ENCODE peak calls at places on chromosomes 2 and 18, in nine cellular contexts. D is uterus, F is adrenal gland, X is HepG2, I is NB4, H is body of pancreas, V is transverse colon, P is HCT116, J is prostate gland. A is an unnamed sample.

GRCh38 chr2:120943403-120944034 is 207.9 kb downstream of the GLI2 start:
- DNase-seq in V (no peak), F (no peak), D (no peak), I (no peak), P (no peak), X (no peak), J (no peak), H (no peak), A (no peak)

GRCh38 chr2:182715121-182715895 is 749 bp upstream of the DNAJC10 start:
- DNase-seq in V (no peak), I (peak; percentile 44), X (peak; percentile 42), P (no peak), D (no peak), F (no peak), J (no peak), H (no peak), A (no peak)

GRCh38 chr2:45820048-45820447 is 168.6 kb downstream of the PRKCE start:
- DNase-seq in H (no peak), I (no peak), P (no peak), F (no peak), D (no peak), X (no peak), J (no peak), V (no peak), A (no peak)

GRCh38 chr2:105391763-105392662 is 6.8 kb downstream of the FHL2 start:
- DNase-seq in H (no peak), F (no peak), J (no peak), D (no peak), V (peak; percentile 7), P (no peak), X (no peak), I (no peak), A (no peak)

GRCh38 chr2:159086874-159087273 is 118.4 kb downstream of the TANC1 start:
- DNase-seq in F (no peak), J (no peak), D (no peak), H (no peak), I (no peak), P (no peak), V (no peak), X (no peak), A (no peak)

GRCh38 chr2:181472990-181473389 is 15.8 kb downstream of the ITGA4 start:
- DNase-seq in D (no peak), V (no peak), I (no peak), H (no peak), F (no peak), X (no peak), J (no peak), P (no peak), A (no peak)

GRCh38 chr2:195027947-195028346 is 629.1 kb upstream of the SLC39A10 start:
- DNase-seq in J (no peak), D (no peak), V (no peak), X (no peak), P (no peak), I (no peak), F (no peak), H (no peak), A (no peak)

GRCh38 chr2:230441188-230441897 is 25.3 kb downstream of the SP100 start:
- DNase-seq in H (no peak), V (peak; percentile 55), F (no peak), I (no peak), J (no peak), P (no peak), X (no peak), D (no peak), A (peak; percentile 11)

GRCh38 chr2:31414601-31415241 is at the start of gene XDH:
- DNase-seq in P (no peak), F (no peak), J (no peak), V (peak; percentile 58), I (peak; percentile 11), H (peak; percentile 27), X (no peak), D (no peak), A (no peak)

GRCh38 chr18:26386002-26386401 is 159.8 kb downstream of the TAF4B start:
- DNase-seq in V (no peak), X (peak; percentile 65), D (no peak), J (no peak), P (no peak), I (peak; percentile 20), H (no peak), F (peak; percentile 46), A (no peak)

GRCh38 chr2:15172825-15173224 is 388.3 kb downstream of the NBAS start:
- DNase-seq in X (peak; percentile 97), J (no peak), H (no peak), V (no peak), D (no peak), F (no peak), I (no peak), P (no peak), A (no peak)

GRCh38 chr2:199485732-199486335 is 28.1 kb upstream of the SATB2 start:
- DNase-seq in H (peak; percentile 62), J (peak; percentile 42), X (peak; percentile 64), D (no peak), I (peak; percentile 82), V (peak; percentile 82), P (peak; percentile 57), F (peak; percentile 78), A (no peak)

GRCh38 chr2:105252271-105252670 is 10.7 kb downstream of the GPR45 start:
- DNase-seq in J (no peak), I (no peak), F (no peak), P (no peak), D (no peak), X (no peak), V (no peak), H (no peak), A (no peak)

DNA sequence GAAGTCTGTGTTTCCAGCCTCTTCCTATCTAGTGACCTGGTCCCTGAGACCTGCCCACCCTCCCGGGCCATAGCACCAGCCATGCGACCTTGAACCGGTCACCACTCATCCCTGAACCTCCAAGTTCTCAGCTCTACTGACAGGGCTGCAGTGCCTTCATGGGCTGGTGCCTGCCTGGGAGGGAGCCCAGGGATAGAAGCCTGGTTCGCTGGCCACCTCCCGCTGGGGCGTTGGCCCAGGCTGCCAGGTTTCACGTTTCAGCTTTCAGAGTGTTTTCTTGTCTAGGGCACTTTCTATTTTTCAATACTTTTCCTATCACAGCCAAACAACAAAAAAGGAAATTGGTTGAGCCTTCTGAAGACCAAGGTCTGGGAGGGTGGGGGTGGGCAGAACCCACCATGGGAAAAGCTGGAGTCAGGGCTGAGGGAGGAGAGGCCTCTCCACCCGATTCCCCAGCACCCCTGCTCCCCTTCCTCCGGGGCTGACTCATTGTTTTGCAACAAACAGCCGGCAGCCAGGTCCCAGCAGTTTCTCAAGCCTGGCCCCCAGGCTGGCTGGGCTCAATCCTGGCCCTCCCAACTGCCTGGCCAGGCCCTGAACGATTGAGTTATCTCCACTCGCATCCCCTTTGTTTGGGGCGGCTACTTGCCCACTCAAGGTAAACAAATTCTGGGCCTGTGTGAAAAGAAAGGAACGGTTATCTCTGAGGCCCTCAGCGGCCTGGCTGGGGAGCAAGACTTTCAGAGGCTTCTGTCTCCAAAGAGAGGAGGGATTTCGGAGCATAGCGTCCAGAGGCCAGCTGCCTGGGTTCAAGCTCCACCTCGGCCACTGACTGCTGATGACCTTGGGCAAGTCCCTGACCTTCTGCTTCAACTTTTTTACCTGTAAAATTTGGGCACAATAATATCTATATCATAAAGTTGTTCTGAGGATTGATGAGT is 47.5 kb downstream of the ZFP36L2 start:
- DNase-seq in P (peak; percentile 64), H (peak; percentile 91), V (peak; percentile 78), F (peak; percentile 92), X (peak; percentile 90), I (peak; percentile 98), D (peak; percentile 88), J (peak; percentile 81), A (no peak)
- TF ChIP-seq POLR2A in P (no peak), H (peak; percentile 61), V (no peak), F (no peak), X (no peak), I (peak; percentile 38), D (no peak), J (peak; percentile 40), A (no peak)

GRCh38 chr2:240295256-240296103 is 140.0 kb upstream of the GPC1 start:
- DNase-seq in H (no peak), J (no peak), F (no peak), P (no peak), I (no peak), D (no peak), X (no peak), V (no peak), A (no peak)

GRCh38 chr2:240294514-240294913 is 140.9 kb upstream of the GPC1 start:
- DNase-seq in H (no peak), X (no peak), I (no peak), V (no peak), D (no peak), P (no peak), F (no peak), J (no peak), A (no peak)

GRCh38 chr2:240292622-240293021 is 142.8 kb upstream of the GPC1 start:
- DNase-seq in F (no peak), I (no peak), H (no peak), P (no peak), D (no peak), X (no peak), J (no peak), V (no peak), A (no peak)

GRCh38 chr2:240293126-240293864 is 142.2 kb upstream of the GPC1 start:
- DNase-seq in D (no peak), P (no peak), H (no peak), X (no peak), F (no peak), J (no peak), I (no peak), V (no peak), A (no peak)

DNA sequence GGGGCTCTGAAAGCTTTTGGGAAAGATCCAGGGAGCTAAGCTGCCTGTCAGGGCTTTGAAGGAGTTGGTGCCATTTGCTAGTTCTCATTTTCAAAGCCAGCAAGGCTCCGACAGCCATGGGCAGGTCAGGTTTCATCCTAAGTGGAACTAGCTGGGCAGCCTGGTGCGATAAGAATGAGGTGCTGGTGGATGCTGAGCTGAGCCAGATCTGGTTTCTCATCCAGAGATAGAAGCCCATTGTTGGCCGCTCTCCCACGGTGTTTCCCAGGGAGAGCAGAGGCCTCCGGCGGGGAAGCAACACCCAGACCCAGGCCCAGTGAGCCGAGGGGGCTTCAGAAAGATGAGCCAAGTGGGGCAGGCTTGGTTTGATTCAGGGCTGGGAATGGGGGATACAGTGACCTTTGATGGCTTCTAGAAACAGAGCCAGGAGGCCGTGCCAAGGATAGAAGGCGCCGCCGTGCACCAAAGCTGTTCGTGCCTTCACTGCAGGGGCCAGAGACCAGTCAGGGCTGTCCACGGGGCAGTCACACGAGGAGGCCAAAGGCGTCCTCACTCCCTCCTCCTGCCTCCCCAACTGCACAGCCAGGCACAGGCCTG is 141.5 kb upstream of the GPC1 start:
- DNase-seq in H (no peak), D (no peak), I (no peak), V (no peak), J (no peak), P (no peak), F (no peak), X (no peak), A (no peak)
- H3K4me3 ChIP-seq in H (no peak overlapping the region), D (no peak overlapping the region), I (no peak overlapping the region), V (no peak overlapping the region), J (no peak overlapping the region), P (no peak overlapping the region), F (no peak overlapping the region), X (no peak overlapping the region), A (no peak overlapping the region)

GRCh38 chr2:171319164-171319810 is 114.5 kb downstream of the METTL8 start:
- DNase-seq in J (no peak), D (no peak), X (no peak), H (no peak), P (no peak), V (no peak), I (no peak), F (no peak), A (no peak)
- TF ChIP-seq POLR2A in J (no peak), D (no peak), X (no peak), H (no peak), P (no peak), V (no peak), I (no peak), F (no peak), A (peak; percentile 5)

GRCh38 chr18:7164610-7165009 is 47.0 kb upstream of the LAMA1 start:
- DNase-seq in J (no peak), H (no peak), I (peak; percentile 24), X (no peak), P (no peak), V (no peak), F (no peak), D (no peak), A (no peak)
- H3K4me3 ChIP-seq in J (no peak overlapping the region), H (no peak overlapping the region), I (no peak overlapping the region), X (no peak overlapping the region), P (no peak overlapping the region), V (no peak overlapping the region), F (no peak overlapping the region), D (no peak overlapping the region), A (no peak overlapping the region)

A was measured in esophagus squamous epithelium.